ENCODE peak calls at places on chromosomes 13 and 19, in seven cellular contexts. P is AG09309, R is tibial nerve, A is OCI-LY7, K is DND-41, Z is ascending aorta, O is uterus. C is an unnamed sample.

GRCh38 chr19:18649371-18650047 is 12.7 kb downstream of the KLHL26 start:
- DNase-seq in P (no peak), R (peak), A (no peak), K (no peak), Z (no peak), O (peak), C (peak)

GRCh38 chr13:112799394-112799793 is 109.6 kb downstream of the ATP11A start:
- DNase-seq in P (no peak), R (no peak), A (no peak), K (no peak), Z (no peak), O (no peak), C (no peak)

GRCh38 chr13:49042476-49042875 is 66.8 kb downstream of the FNDC3A start:
- DNase-seq in P (no peak), R (no peak), A (no peak), K (no peak), Z (no peak), O (no peak), C (no peak)

GRCh38 chr13:113187263-113187669 is 21.2 kb downstream of the PCID2 start:
- DNase-seq in P (peak), R (peak), A (no peak), K (no peak), Z (peak), O (peak), C (no peak)

GRCh38 chr13:46172531-46172991 is 9.4 kb downstream of the LCP1 start:
- DNase-seq in P (no peak), R (no peak), A (peak), K (peak), Z (no peak), O (no peak), C (no peak)

GRCh38 chr19:18460900-18461299 is 23.0 kb upstream of the ISYNA1 start:
- DNase-seq in P (no peak), R (no peak), A (no peak), K (no peak), Z (no peak), O (no peak), C (no peak)

GRCh38 chr19:2274937-2275535 is 6.9 kb downstream of the PEAK3 start:
- DNase-seq in P (no peak), R (peak), A (peak), K (peak), Z (no peak), O (no peak), C (peak)

GRCh38 chr13:75256922-75257321 is 225.0 kb downstream of the TBC1D4 start:
- DNase-seq in P (no peak), R (no peak), A (no peak), K (no peak), Z (no peak), O (no peak), C (no peak)

GRCh38 chr19:5178841-5179625 is 161.6 kb downstream of the PTPRS start:
- DNase-seq in P (no peak), R (no peak), A (no peak), K (no peak), Z (no peak), O (no peak), C (no peak)

GRCh38 chr19:47039239-47039874 is 9.1 kb downstream of the TMEM160 start:
- DNase-seq in P (no peak), R (no peak), A (no peak), K (no peak), Z (no peak), O (no peak), C (no peak)

GRCh38 chr13:72920097-72920496 is 138.2 kb downstream of the PIBF1 start:
- DNase-seq in P (no peak), R (no peak), A (no peak), K (no peak), Z (peak), O (no peak), C (no peak)

GRCh38 chr19:14054721-14055120 is 7.2 kb downstream of the PALM3 start:
- DNase-seq in P (no peak), R (no peak), A (no peak), K (no peak), Z (no peak), O (no peak), C (no peak)

GRCh38 chr19:30870861-30871260 is 478.4 kb downstream of the TSHZ3 start:
- DNase-seq in P (no peak), R (no peak), A (no peak), K (no peak), Z (no peak), O (no peak), C (no peak)

GRCh38 chr13:97234742-97235141 is 12.6 kb downstream of the MBNL2 start:
- DNase-seq in P (no peak), R (no peak), A (no peak), K (no peak), Z (no peak), O (no peak), C (no peak)

GRCh38 chr13:109740121-109740520 is 46.3 kb downstream of the IRS2 start:
- DNase-seq in P (no peak), R (no peak), A (no peak), K (no peak), Z (no peak), O (no peak), C (peak)

GRCh38 chr19:51749979-51750378 is 1.7 kb downstream of the FPR1 start:
- DNase-seq in P (peak), R (no peak), A (no peak), K (no peak), Z (no peak), O (no peak), C (no peak)

GRCh38 chr19:1017115-1017905 is 3.6 kb downstream of the TMEM259 start:
- DNase-seq in P (no peak), R (no peak), A (no peak), K (no peak), Z (no peak), O (no peak), C (no peak)

GRCh38 chr19:1016647-1017114 is 4.2 kb downstream of the TMEM259 start:
- DNase-seq in P (no peak), R (no peak), A (no peak), K (no peak), Z (no peak), O (no peak), C (no peak)

GRCh38 chr19:1018932-1019615 is 1.8 kb downstream of the TMEM259 start:
- DNase-seq in P (no peak), R (no peak), A (no peak), K (no peak), Z (no peak), O (no peak), C (no peak)

GRCh38 chr19:1018393-1018792 is 2.5 kb downstream of the TMEM259 start:
- DNase-seq in P (no peak), R (no peak), A (no peak), K (no peak), Z (no peak), O (no peak), C (no peak)

GRCh38 chr19:1017906-1018305 is 3.0 kb downstream of the TMEM259 start:
- DNase-seq in P (no peak), R (no peak), A (no peak), K (no peak), Z (no peak), O (no peak), C (no peak)
- H3K4me3 ChIP-seq in P (no peak), R (no peak), A (peak), K (peak), Z (no peak), O (no peak), C (no peak)

GRCh38 chr19:42235181-42235580 is 7.2 kb downstream of the GSK3A start:
- DNase-seq in P (no peak), R (no peak), A (no peak), K (no peak), Z (no peak), O (no peak), C (no peak)
- H3K4me3 ChIP-seq in P (no peak), R (no peak), A (no peak), K (no peak), Z (no peak), O (no peak), C (no peak)

GRCh38 chr13:27124571-27124970 is 47.0 kb downstream of the USP12 start:
- DNase-seq in P (no peak), R (no peak), A (no peak), K (no peak), Z (no peak), O (no peak), C (no peak)
- H3K4me3 ChIP-seq in P (no peak), R (no peak), A (no peak), K (no peak), Z (no peak), O (no peak), C (no peak)

GRCh38 chr13:99495478-99496321 is 5.6 kb upstream of the TM9SF2 start:
- DNase-seq in P (no peak), R (no peak), A (no peak), K (peak), Z (no peak), O (no peak), C (no peak)
- H3K4me3 ChIP-seq in P (no peak), R (peak), A (no peak), K (peak), Z (peak), O (no peak), C (peak)